ENCODE peak calls at places on chromosome 22, in five cellular contexts. C is breast epithelium, Q is heart left ventricle, A is neural progenitor cell, O is body of pancreas. L is an unnamed sample. For H3K4me1, the result is how much of the 10 kb centered on the place peaks cover.

GRCh38 chr22:38422615-38423511 is 32.1 kb downstream of the KCNJ4 start:
- DNase-seq in Q (no peak), C (no peak), O (no peak), A (no peak), L (peak)

GRCh38 chr22:44735518-44736428 is 16.6 kb upstream of the ARHGAP8 start:
- DNase-seq in C (no peak), Q (peak), A (peak), O (peak), L (peak)

GRCh38 chr22:17348464-17349103 is 20.7 kb upstream of the CECR2 start:
- DNase-seq in C (no peak), O (no peak), A (no peak), Q (no peak), L (no peak)

GRCh38 chr22:25853902-25854301 is 111.9 kb downstream of the MYO18B start:
- DNase-seq in C (no peak), Q (no peak), O (no peak), A (peak), L (no peak)

GRCh38 chr22:46634011-46634699 is 14.0 kb downstream of the GRAMD4 start:
- DNase-seq in C (no peak), A (no peak), Q (no peak), O (no peak), L (no peak)

GRCh38 chr22:46675479-46675878 is 55.3 kb downstream of the GRAMD4 start:
- DNase-seq in C (no peak), A (no peak), Q (no peak), O (no peak), L (no peak)

GRCh38 chr22:16932577-16932976 is 75.4 kb downstream of the GAB4 start:
- DNase-seq in O (no peak), A (no peak), Q (no peak), C (no peak), L (no peak)

GRCh38 chr22:23213031-23213555 is 32.8 kb downstream of the BCR start:
- DNase-seq in Q (no peak), A (no peak), C (no peak), O (no peak), L (no peak)

GRCh38 chr22:25186140-25186539 is 13.5 kb upstream of the CRYBB3 start:
- DNase-seq in O (no peak), Q (no peak), C (no peak), A (no peak), L (no peak)

GRCh38 chr22:48853627-48854240 is 973.9 kb downstream of the BRD1 start:
- DNase-seq in C (no peak), Q (no peak), A (no peak), O (no peak), L (no peak)

GRCh38 chr22:26404851-26405357 is 24.2 kb upstream of the ASPHD2 start:
- DNase-seq in A (peak), C (no peak), Q (no peak), O (no peak), L (no peak)

DNA sequence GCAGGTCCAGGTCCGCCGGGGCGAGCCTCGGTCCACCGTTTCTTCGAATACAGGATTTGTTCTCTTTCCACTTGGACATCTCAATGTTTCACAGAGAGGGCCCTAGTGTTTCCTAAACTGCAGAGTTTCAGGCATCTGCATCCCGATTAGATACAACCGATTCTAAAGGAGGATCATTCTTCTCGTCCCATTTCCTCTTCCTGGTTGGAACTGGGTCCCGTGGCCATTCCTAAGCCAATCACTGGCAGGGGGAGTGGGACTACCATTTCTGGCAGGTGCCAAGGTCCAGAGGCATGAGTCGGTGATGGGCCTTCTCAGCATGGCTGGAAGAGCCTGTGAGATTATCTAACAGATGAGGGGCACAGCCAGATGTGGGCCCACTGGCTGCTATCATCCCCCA is 68.9 kb downstream of the ELFN2 start:
- DNase-seq in Q (no peak), O (no peak), A (no peak), C (no peak), L (no peak)
- H3K4me1 ChIP-seq in Q (under half), O (under half), A (under half), C (under half), L (under half)

GRCh38 chr22:35719212-35719869 is 1.7 kb downstream of the APOL5 start:
- DNase-seq in C (no peak), Q (no peak), A (no peak), O (no peak), L (no peak)
- TF ChIP-seq CTCF in C (no peak), Q (no peak), A (no peak), O (no peak), L (no peak)

DNA sequence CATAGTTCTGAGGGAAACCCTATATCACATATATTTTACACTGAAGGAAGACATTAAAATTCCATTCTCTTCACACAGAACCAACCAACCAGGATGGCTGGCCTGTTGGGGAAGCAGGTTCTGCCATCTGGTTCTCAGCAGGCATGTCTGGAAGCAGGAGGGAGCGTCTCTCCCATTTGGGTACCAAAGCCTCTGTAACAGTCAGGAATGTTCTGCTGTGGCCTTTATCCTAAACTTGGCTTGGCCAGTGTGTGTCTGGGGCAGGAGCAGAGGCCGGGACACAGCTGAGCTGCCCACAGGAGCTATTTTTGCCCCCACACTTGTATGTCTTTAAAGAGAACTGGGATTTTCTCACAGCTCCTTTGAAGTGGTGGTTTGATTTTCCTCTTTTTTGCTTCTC is 29.3 kb downstream of the SGSM3 start:
- DNase-seq in Q (no peak), C (no peak), A (no peak), O (no peak), L (no peak)
- H3K4me1 ChIP-seq in Q (under half), C (under half), A (under half), O (under half), L (under half)

GRCh38 chr22:19497245-19497644 is 17.5 kb downstream of the CDC45 start:
- DNase-seq in A (no peak), Q (no peak), O (no peak), C (no peak), L (no peak)

GRCh38 chr22:19494001-19494560 is 14.4 kb downstream of the CDC45 start:
- DNase-seq in Q (no peak), C (no peak), O (no peak), A (no peak), L (no peak)

GRCh38 chr22:19496324-19496630 is 16.6 kb downstream of the CDC45 start:
- DNase-seq in Q (no peak), A (no peak), O (no peak), C (no peak), L (no peak)

GRCh38 chr22:19494676-19495173 is 15.0 kb downstream of the CDC45 start:
- DNase-seq in O (no peak), A (no peak), Q (no peak), C (no peak), L (no peak)

DNA sequence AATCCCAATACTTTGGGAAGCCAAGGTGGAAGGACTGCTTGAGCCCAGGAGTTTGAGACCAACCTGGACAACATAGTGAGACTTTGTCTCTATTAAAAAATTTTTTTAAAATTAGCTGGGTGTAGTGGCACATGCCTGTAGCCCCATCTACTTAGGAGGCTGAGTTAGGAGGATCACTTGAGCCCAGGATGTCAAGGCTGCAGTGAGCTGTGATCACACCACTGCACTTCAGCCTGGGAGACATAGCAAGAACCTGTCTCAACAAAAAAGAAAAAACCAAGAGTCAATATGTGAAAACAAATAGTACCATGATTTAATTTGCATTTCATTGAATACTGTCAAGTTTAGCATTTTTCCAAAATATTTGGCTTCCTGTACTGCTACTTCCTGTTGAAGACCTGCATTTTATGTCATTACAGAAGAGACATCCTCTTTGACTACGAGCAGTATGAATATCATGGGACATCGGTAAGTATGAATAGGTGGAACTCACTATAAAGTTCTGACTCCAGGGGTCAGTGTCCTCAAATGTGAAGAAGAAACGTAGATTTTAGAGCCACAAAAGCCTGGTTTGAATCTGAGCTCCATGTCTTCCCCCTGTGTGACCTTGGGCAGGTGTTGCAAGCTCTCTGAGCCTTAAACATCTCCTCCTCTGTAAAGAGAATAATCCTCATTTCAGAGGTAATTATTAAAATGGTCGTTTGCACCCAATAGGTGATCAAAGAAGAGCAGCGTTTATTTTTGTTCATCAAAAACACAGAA is 16.0 kb downstream of the CDC45 start:
- DNase-seq in A (no peak), O (no peak), Q (no peak), C (no peak), L (no peak)
- TF ChIP-seq CTCF in A (no peak), O (no peak), Q (peak), C (no peak), L (no peak)

DNA sequence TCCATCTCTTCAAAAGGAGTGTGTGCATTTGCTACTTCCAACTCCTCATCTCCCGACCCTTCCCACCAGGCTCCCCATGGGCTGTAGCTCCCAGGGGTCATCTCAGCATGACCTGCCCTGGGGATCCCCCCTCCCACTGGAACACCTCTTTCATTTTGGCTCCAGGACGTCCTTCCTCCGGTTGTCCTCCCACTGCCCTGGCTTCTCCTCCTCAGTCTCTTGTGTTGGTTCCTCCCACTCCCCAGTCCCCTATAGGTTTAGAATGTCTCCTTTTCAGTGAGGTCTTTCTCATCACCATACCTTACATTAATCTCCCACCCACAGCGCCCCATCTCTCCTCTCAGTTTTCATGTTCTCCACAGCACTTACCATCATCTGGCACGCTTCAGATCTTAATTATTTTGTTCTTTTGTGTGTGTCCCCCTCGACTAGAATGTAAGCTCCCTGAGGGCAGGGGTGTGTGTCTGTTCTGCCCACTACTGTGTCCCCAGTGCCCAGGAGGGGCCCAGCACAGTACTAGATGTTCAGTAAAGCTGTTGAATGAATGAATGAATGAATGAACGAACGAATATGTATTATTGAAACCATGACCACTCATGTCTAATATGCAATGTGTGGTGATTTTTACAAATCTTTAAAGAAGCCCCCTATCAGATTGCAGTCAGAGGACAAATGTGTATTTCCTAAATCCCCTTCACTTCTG is 2.0 kb upstream of the TMA7B start:
- DNase-seq in Q (no peak), C (no peak), A (no peak), O (no peak), L (no peak)
- H3K4me1 ChIP-seq in Q (under half), C (under half), A (under half), O (under half), L (under half)

GRCh38 chr22:43228863-43229262 is 41.9 kb upstream of the TTLL12 start:
- DNase-seq in C (no peak), A (no peak), O (no peak), Q (no peak), L (no peak)

GRCh38 chr22:43230571-43230970 is 43.6 kb upstream of the TTLL12 start:
- DNase-seq in A (no peak), O (no peak), C (no peak), Q (no peak), L (no peak)

GRCh38 chr22:43227231-43227630 is 40.3 kb upstream of the TTLL12 start:
- DNase-seq in Q (no peak), O (no peak), A (no peak), C (no peak), L (no peak)

GRCh38 chr22:43226368-43226979 is 39.5 kb upstream of the TTLL12 start:
- DNase-seq in A (peak), Q (no peak), C (no peak), O (no peak), L (no peak)

GRCh38 chr22:43228330-43228729 is 41.4 kb upstream of the TTLL12 start:
- DNase-seq in Q (no peak), O (peak), C (no peak), A (peak), L (peak)
- TF ChIP-seq CTCF in Q (peak), O (no peak), C (no peak), A (peak), L (no peak)